ENCODE peak calls at places on chromosomes 13 and 19, in five cellular contexts. V is activated T-helper 9 cell treated with anti-CD3 and anti-CD28 coated beads, Interleukin-2, amount 50 U/mL, for 16 hours; E is M059J; S is stimulated activated CD4-positive, alpha-beta T cell treated with anti-CD3 and anti-CD28 coated beads, Interleukin-2, amount 100 ng/mL, for 48 hours; I is psoas muscle. Y is an unnamed sample.
A peak's percentile ranks its signal among the peaks of the same experiment; 100 is the strongest.

GRCh38 chr19:17236414-17236716 is 9.4 kb downstream of the NR2F6 start:
- DNase-seq in V (no peak), E (peak; percentile 65), S (no peak), I (no peak), Y (no peak)

GRCh38 chr13:19984430-19985218 is 26.1 kb downstream of the ZMYM2 start:
- DNase-seq in V (no peak), E (peak; percentile 38), S (no peak), I (no peak), Y (no peak)

GRCh38 chr13:91347996-91348905 is 764 bp downstream of the MIR17HG start:
- DNase-seq in V (peak; percentile 69), E (peak; percentile 11), S (peak; percentile 62), I (peak; percentile 64), Y (peak; percentile 75)

GRCh38 chr19:35719402-35720162 is 1.8 kb downstream of the KMT2B start:
- DNase-seq in V (no peak), E (no peak), S (no peak), I (no peak), Y (no peak)

GRCh38 chr13:52830946-52831345 is 17.5 kb downstream of the PCDH8 start:
- DNase-seq in V (no peak), E (peak; percentile 8), S (no peak), I (no peak), Y (no peak)

GRCh38 chr19:11422163-11423068 is 3.3 kb upstream of the RGL3 start:
- DNase-seq in V (peak; percentile 32), E (no peak), S (peak; percentile 61), I (peak; percentile 86), Y (peak; percentile 39)

GRCh38 chr19:49200238-49200862 is 42.8 kb downstream of the TRPM4 start:
- DNase-seq in V (no peak), E (no peak), S (peak; percentile 27), I (peak; percentile 55), Y (no peak)

GRCh38 chr19:46448601-46449000 is 19.9 kb upstream of the PNMA8C start:
- DNase-seq in V (no peak), E (no peak), S (no peak), I (no peak), Y (no peak)

GRCh38 chr13:36362251-36362650 is 16.1 kb upstream of the SPART start:
- DNase-seq in V (no peak), E (peak; percentile 55), S (no peak), I (no peak), Y (no peak)

GRCh38 chr13:109400192-109400591 is 386.2 kb downstream of the IRS2 start:
- DNase-seq in V (no peak), E (no peak), S (no peak), I (no peak), Y (no peak)

GRCh38 chr19:29404951-29405727 is 120.7 kb upstream of the VSTM2B start:
- DNase-seq in V (no peak), E (no peak), S (no peak), I (no peak), Y (no peak)

GRCh38 chr13:55199132-55199531 is 1941.6 kb upstream of the PRR20A start:
- DNase-seq in V (no peak), E (no peak), S (no peak), I (no peak), Y (no peak)

GRCh38 chr19:50921391-50922315 is 10.5 kb upstream of the KLK4 start:
- DNase-seq in V (no peak), E (peak; percentile 41), S (no peak), I (no peak), Y (no peak)

GRCh38 chr19:56111601-56112312 is 9.3 kb downstream of the ZNF787 start:
- DNase-seq in V (no peak), E (no peak), S (peak; percentile 27), I (peak; percentile 67), Y (no peak)

GRCh38 chr13:88376762-88377388 is 705.7 kb downstream of the SLITRK5 start:
- DNase-seq in V (no peak), E (no peak), S (no peak), I (no peak), Y (no peak)

Y was measured in stimulated activated naive CD4-positive, alpha-beta T cell treated with Interleukin-2 at 50 U/mL for 16 hours.